ENCODE peak calls at places on chromosomes 2 and 18, in four cellular contexts. One of them, this sample, is unnamed.
A peak's percentile ranks its signal among the peaks of the same experiment; 100 is the strongest.

GRCh38 chr2:69755862-69756467 is 14.0 kb downstream of the ANXA4 start:
- DNase-seq in cardiac muscle cell: no peak
- DNase-seq in BJ: peak; percentile 82
- DNase-seq in GM10248: peak; percentile 36
- DNase-seq in this sample: no peak

GRCh38 chr2:240507060-240507777 is 50.6 kb downstream of the ANKMY1 start:
- DNase-seq in BJ: no peak
- DNase-seq in GM10248: no peak
- DNase-seq in cardiac muscle cell: no peak
- DNase-seq in this sample: no peak

GRCh38 chr2:215758691-215759090 is 254.7 kb downstream of the MREG start:
- DNase-seq in BJ: no peak
- DNase-seq in cardiac muscle cell: no peak
- DNase-seq in GM10248: no peak
- DNase-seq in this sample: no peak

GRCh38 chr2:6103372-6103771 is 411.2 kb downstream of the SOX11 start:
- DNase-seq in BJ: no peak
- DNase-seq in GM10248: no peak
- DNase-seq in cardiac muscle cell: no peak
- DNase-seq in this sample: no peak

GRCh38 chr2:53422979-53423378 is 344.6 kb upstream of the CHAC2 start:
- DNase-seq in BJ: no peak
- DNase-seq in GM10248: peak; percentile 31
- DNase-seq in cardiac muscle cell: peak; percentile 43
- DNase-seq in this sample: peak; percentile 32

GRCh38 chr2:11681722-11682589 is 12.0 kb upstream of the NTSR2 start:
- DNase-seq in cardiac muscle cell: peak; percentile 54
- DNase-seq in GM10248: peak; percentile 81
- DNase-seq in BJ: no peak
- DNase-seq in this sample: peak; percentile 73

GRCh38 chr2:200306969-200307811 is 697 bp downstream of the SPATS2L start:
- DNase-seq in GM10248: peak; percentile 63
- DNase-seq in BJ: no peak
- DNase-seq in cardiac muscle cell: peak; percentile 68
- DNase-seq in this sample: peak; percentile 32

GRCh38 chr2:16204791-16205620 is 264.7 kb downstream of the MYCN start:
- DNase-seq in BJ: no peak
- DNase-seq in cardiac muscle cell: no peak
- DNase-seq in GM10248: no peak
- DNase-seq in this sample: no peak

GRCh38 chr2:24785704-24786321 is 7.4 kb downstream of the PTRHD1 start:
- DNase-seq in GM10248: peak; percentile 31
- DNase-seq in BJ: no peak
- DNase-seq in cardiac muscle cell: no peak
- DNase-seq in this sample: no peak

GRCh38 chr2:73944714-73945113 is 18.0 kb downstream of the DGUOK start:
- DNase-seq in cardiac muscle cell: no peak
- DNase-seq in GM10248: peak; percentile 42
- DNase-seq in BJ: no peak
- DNase-seq in this sample: peak; percentile 70

GRCh38 chr2:158599609-158600008 is 142.9 kb downstream of the PKP4 start:
- DNase-seq in GM10248: no peak
- DNase-seq in cardiac muscle cell: no peak
- DNase-seq in BJ: no peak
- DNase-seq in this sample: no peak

GRCh38 chr2:205460217-205460616 is 222.1 kb upstream of the NRP2 start:
- DNase-seq in BJ: no peak
- DNase-seq in GM10248: no peak
- DNase-seq in cardiac muscle cell: no peak
- DNase-seq in this sample: no peak

GRCh38 chr2:85772019-85772745 is 18.4 kb downstream of the ATOH8 start:
- DNase-seq in cardiac muscle cell: peak; percentile 92
- DNase-seq in GM10248: no peak
- DNase-seq in BJ: peak; percentile 99
- DNase-seq in this sample: no peak

GRCh38 chr2:102494570-102494969 is 21.5 kb downstream of the SLC9A4 start:
- DNase-seq in BJ: no peak
- DNase-seq in GM10248: no peak
- DNase-seq in cardiac muscle cell: no peak
- DNase-seq in this sample: no peak

GRCh38 chr2:199458806-199459285 is 1.1 kb upstream of the SATB2 start:
- DNase-seq in cardiac muscle cell: no peak
- DNase-seq in BJ: no peak
- DNase-seq in GM10248: peak; percentile 35
- DNase-seq in this sample: no peak

GRCh38 chr2:19982268-19982667 is 7.6 kb downstream of the WDR35 start:
- DNase-seq in cardiac muscle cell: no peak
- DNase-seq in GM10248: no peak
- DNase-seq in BJ: no peak
- DNase-seq in this sample: no peak

GRCh38 chr2:240585681-240586197 is 795 bp upstream of the CAPN10 start:
- DNase-seq in GM10248: no peak
- DNase-seq in cardiac muscle cell: no peak
- DNase-seq in BJ: no peak
- DNase-seq in this sample: no peak

GRCh38 chr18:46843372-46843771 is 73.9 kb downstream of the PIAS2 start:
- DNase-seq in GM10248: peak; percentile 19
- DNase-seq in cardiac muscle cell: no peak
- DNase-seq in BJ: no peak
- DNase-seq in this sample: no peak

GRCh38 chr2:127625146-127625943 is 20.6 kb upstream of the GPR17 start:
- DNase-seq in BJ: no peak
- DNase-seq in GM10248: no peak
- DNase-seq in cardiac muscle cell: no peak
- DNase-seq in this sample: no peak

GRCh38 chr2:102736174-102736606 is 25.6 kb upstream of the TMEM182 start:
- DNase-seq in GM10248: peak; percentile 67
- DNase-seq in BJ: no peak
- DNase-seq in cardiac muscle cell: no peak
- DNase-seq in this sample: no peak

GRCh38 chr2:30661173-30662107 is 145.8 kb downstream of the CAPN13 start:
- DNase-seq in cardiac muscle cell: no peak
- DNase-seq in GM10248: no peak
- DNase-seq in BJ: no peak
- DNase-seq in this sample: no peak

GRCh38 chr18:79797518-79798345 is at the start of gene KCNG2:
- DNase-seq in GM10248: peak; percentile 75
- DNase-seq in BJ: no peak
- DNase-seq in cardiac muscle cell: peak; percentile 63
- DNase-seq in this sample: peak; percentile 40

GRCh38 chr18:21155443-21155842 is 43.8 kb upstream of the ROCK1 start:
- DNase-seq in GM10248: no peak
- DNase-seq in BJ: no peak
- DNase-seq in cardiac muscle cell: no peak
- DNase-seq in this sample: no peak

GRCh38 chr2:29000481-29000880 is 19.4 kb downstream of the TOGARAM2 start:
- DNase-seq in cardiac muscle cell: no peak
- DNase-seq in BJ: no peak
- DNase-seq in GM10248: peak; percentile 84
- DNase-seq in this sample: peak; percentile 54

GRCh38 chr2:232310189-232310588 is 68.4 kb upstream of the ALPP start:
- DNase-seq in cardiac muscle cell: no peak
- DNase-seq in GM10248: no peak
- DNase-seq in BJ: no peak
- DNase-seq in this sample: peak; percentile 75

GRCh38 chr18:78151948-78152725 is 827.5 kb upstream of the SALL3 start:
- DNase-seq in BJ: no peak
- DNase-seq in cardiac muscle cell: no peak
- DNase-seq in GM10248: no peak
- DNase-seq in this sample: no peak

GRCh38 chr2:156334496-156335478 is 2.3 kb upstream of the NR4A2 start:
- DNase-seq in GM10248: no peak
- DNase-seq in cardiac muscle cell: peak; percentile 92
- DNase-seq in BJ: peak; percentile 48
- DNase-seq in this sample: peak; percentile 94
- TF ChIP-seq CTCF in GM10248: peak; percentile 22
- TF ChIP-seq CTCF in cardiac muscle cell: peak; percentile 24
- TF ChIP-seq CTCF in BJ: peak; percentile 35
- TF ChIP-seq CTCF in this sample: no peak

GRCh38 chr2:47487498-47487875 is 84.5 kb downstream of the MSH2 start:
- DNase-seq in cardiac muscle cell: no peak
- DNase-seq in GM10248: no peak
- DNase-seq in BJ: no peak
- DNase-seq in this sample: no peak

GRCh38 chr2:47488870-47489584 is 86.1 kb downstream of the MSH2 start:
- DNase-seq in cardiac muscle cell: no peak
- DNase-seq in GM10248: no peak
- DNase-seq in BJ: peak; percentile 6
- DNase-seq in this sample: no peak

GRCh38 chr2:47485177-47485576 is 82.2 kb downstream of the MSH2 start:
- DNase-seq in BJ: no peak
- DNase-seq in GM10248: no peak
- DNase-seq in cardiac muscle cell: no peak
- DNase-seq in this sample: no peak

GRCh38 chr2:47485751-47486300 is 82.9 kb downstream of the MSH2 start:
- DNase-seq in cardiac muscle cell: no peak
- DNase-seq in GM10248: no peak
- DNase-seq in BJ: no peak
- DNase-seq in this sample: no peak

DNA sequence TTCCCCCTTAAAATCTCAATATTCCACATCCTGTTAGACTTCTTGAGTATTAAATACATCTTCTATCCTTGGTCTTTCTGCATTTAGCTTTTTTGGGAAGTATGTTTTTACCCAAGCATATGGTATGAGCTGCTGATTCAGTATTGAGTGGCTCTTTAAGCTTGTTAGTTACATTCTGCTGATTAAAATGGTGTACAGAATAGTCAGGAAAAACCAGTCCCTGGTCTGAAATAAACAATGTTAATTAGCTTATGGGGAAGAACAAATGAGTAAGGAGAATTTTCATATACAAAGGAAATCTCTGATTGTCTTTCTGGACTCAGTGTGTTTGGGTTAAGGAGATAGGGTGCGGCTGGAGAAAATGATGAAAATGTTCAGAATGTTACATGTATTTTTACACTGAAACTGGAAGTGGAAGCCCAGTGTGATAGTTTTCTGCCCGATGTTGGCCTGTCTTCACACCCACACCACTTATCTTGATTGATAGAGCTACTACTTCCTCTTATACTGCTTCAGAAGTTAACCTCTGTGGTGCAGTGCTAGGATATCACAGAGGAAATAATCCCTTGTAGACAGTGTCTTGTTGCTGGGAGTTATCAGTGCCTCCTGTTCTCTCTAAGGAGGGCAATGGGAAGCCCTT is 84.0 kb downstream of the MSH2 start:
- DNase-seq in BJ: no peak
- DNase-seq in cardiac muscle cell: peak; percentile 5
- DNase-seq in GM10248: peak; percentile 46
- DNase-seq in this sample: peak; percentile 44
- TF ChIP-seq CTCF in BJ: no peak
- TF ChIP-seq CTCF in cardiac muscle cell: no peak
- TF ChIP-seq CTCF in GM10248: no peak
- TF ChIP-seq CTCF in this sample: no peak

GRCh38 chr2:186780701-186781316 is 68.2 kb downstream of the ZSWIM2 start:
- DNase-seq in BJ: no peak
- DNase-seq in GM10248: no peak
- DNase-seq in cardiac muscle cell: peak; percentile 51
- DNase-seq in this sample: no peak
- TF ChIP-seq CTCF in BJ: no peak
- TF ChIP-seq CTCF in GM10248: no peak
- TF ChIP-seq CTCF in cardiac muscle cell: peak; percentile 20
- TF ChIP-seq CTCF in this sample: no peak

DNA sequence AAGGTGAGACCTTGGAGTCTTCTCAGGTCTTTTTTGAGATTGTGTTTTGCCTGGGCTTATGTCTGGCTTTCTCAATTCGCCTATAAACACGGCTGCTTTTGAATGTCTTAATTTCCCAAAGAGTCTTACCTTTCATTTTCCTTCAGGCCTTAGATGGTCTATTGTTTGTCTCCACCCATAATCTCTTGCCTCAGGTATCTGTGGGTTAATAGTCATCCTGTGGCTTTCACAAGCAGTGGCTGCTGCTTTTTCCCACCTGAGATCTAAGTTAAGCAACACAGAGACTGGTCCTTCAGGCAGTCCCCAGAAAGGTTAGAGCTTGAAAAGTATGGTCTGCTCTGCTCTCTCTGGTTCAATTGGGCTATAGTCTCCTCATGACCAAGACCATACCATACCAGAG is 275.3 kb downstream of the INSIG2 start:
- DNase-seq in GM10248: no peak
- DNase-seq in BJ: no peak
- DNase-seq in cardiac muscle cell: no peak
- DNase-seq in this sample: no peak
- TF ChIP-seq CTCF in GM10248: no peak
- TF ChIP-seq CTCF in BJ: no peak
- TF ChIP-seq CTCF in cardiac muscle cell: no peak
- TF ChIP-seq CTCF in this sample: no peak

DNA sequence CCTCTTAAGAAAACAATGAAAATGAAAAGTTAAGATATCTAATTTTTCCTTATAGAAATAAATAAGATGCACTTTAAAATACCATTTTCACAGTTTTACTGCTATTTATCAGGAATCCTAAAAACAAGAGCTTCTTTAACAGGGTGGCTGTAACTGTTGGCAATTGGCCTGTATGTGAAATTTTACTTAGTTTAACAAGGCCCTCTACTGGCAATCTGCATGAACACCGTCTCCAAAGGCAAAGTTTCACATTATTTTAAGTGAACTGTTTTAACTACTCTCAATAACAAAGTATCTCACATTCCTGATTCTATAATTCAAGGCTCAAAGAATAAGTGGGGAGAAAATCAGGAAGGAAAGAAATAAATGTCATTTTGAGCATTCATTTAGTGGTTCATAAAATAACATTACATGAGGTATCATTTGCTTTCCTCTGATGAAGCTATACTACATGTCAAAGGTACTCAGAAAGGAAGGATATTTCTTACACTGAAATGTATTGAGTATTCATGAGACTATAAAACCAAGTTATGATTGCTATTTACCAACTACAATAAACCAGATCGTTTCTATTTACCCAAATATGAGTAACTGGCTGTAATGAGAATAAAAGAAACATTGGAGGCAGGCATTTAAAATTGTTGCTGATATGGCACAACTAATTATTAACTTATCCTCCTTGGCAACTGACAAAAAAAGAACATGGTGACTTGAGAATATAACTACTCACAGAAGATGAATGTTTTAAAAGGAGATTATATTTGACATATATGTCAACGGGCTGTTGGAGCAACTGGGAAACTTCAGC is 7.0 kb downstream of the NCKAP5 start:
- DNase-seq in cardiac muscle cell: peak; percentile 41
- DNase-seq in BJ: no peak
- DNase-seq in GM10248: peak; percentile 24
- DNase-seq in this sample: peak; percentile 4
- TF ChIP-seq CTCF in cardiac muscle cell: peak; percentile 71
- TF ChIP-seq CTCF in BJ: peak; percentile 70
- TF ChIP-seq CTCF in GM10248: peak; percentile 47
- TF ChIP-seq CTCF in this sample: no peak

GRCh38 chr18:70273021-70273420 is 15.8 kb upstream of the SOCS6 start:
- DNase-seq in BJ: no peak
- DNase-seq in cardiac muscle cell: no peak
- DNase-seq in GM10248: no peak
- DNase-seq in this sample: no peak

GRCh38 chr18:70276416-70277145 is 12.3 kb upstream of the SOCS6 start:
- DNase-seq in BJ: no peak
- DNase-seq in GM10248: no peak
- DNase-seq in cardiac muscle cell: no peak
- DNase-seq in this sample: no peak

GRCh38 chr18:70271742-70272141 is 17.1 kb upstream of the SOCS6 start:
- DNase-seq in cardiac muscle cell: no peak
- DNase-seq in BJ: no peak
- DNase-seq in GM10248: no peak
- DNase-seq in this sample: no peak
- TF ChIP-seq CTCF in cardiac muscle cell: no peak
- TF ChIP-seq CTCF in BJ: no peak
- TF ChIP-seq CTCF in GM10248: no peak
- TF ChIP-seq CTCF in this sample: no peak